ENCODE peak calls at places on chromosomes 4 and X, in seven cellular contexts. W is ovary, K is dorsolateral prefrontal cortex, D is upper lobe of right lung, J is A673, Q is cardiac muscle cell, P is H1. Z is an unnamed sample.

GRCh38 chr4:8110071-8110986 is 48.3 kb downstream of the ABLIM2 start:
- DNase-seq in W (no peak), K (no peak), D (no peak), J (no peak), Q (peak), P (peak), Z (no peak)

GRCh38 chr4:90536408-90536807 is 409.2 kb downstream of the CCSER1 start:
- DNase-seq in W (no peak), K (no peak), D (no peak), J (no peak), Q (no peak), P (no peak), Z (no peak)

GRCh38 chr4:106238819-106239420 is 77.1 kb downstream of the TBCK start:
- DNase-seq in W (no peak), K (no peak), D (no peak), J (peak), Q (peak), P (peak), Z (peak)

GRCh38 chrX:153179131-153179530 is at the start of gene MAGEA1:
- DNase-seq in W (no peak), K (no peak), D (no peak), J (no peak), Q (no peak), P (no peak), Z (no peak)

GRCh38 chr4:174275101-174275500 is 8.4 kb downstream of the FBXO8 start:
- DNase-seq in W (no peak), K (no peak), D (no peak), J (no peak), Q (no peak), P (no peak), Z (no peak)

GRCh38 chrX:53362439-53362838 is 60.0 kb downstream of the SMC1A start:
- DNase-seq in W (no peak), K (no peak), D (no peak), J (no peak), Q (no peak), P (no peak), Z (no peak)

GRCh38 chrX:13569479-13570244 is at the start of gene EGFL6:
- DNase-seq in W (no peak), K (no peak), D (no peak), J (no peak), Q (peak), P (peak), Z (no peak)

GRCh38 chr4:175531405-175532091 is 280.5 kb downstream of the GPM6A start:
- DNase-seq in W (no peak), K (no peak), D (no peak), J (no peak), Q (no peak), P (no peak), Z (no peak)

GRCh38 chrX:264634-265455 is 16.3 kb upstream of the PLCXD1 start:
- DNase-seq in W (no peak), K (peak), D (peak), J (no peak), Q (no peak), P (peak), Z (peak)

GRCh38 chr4:5756271-5756670 is 45.3 kb downstream of the EVC start:
- DNase-seq in W (no peak), K (no peak), D (peak), J (no peak), Q (no peak), P (peak), Z (no peak)

GRCh38 chr4:173135241-173135847 is 33.3 kb upstream of the GALNT7 start:
- DNase-seq in W (no peak), K (no peak), D (no peak), J (no peak), Q (no peak), P (no peak), Z (no peak)

GRCh38 chrX:8647176-8647575 is 84.8 kb downstream of the ANOS1 start:
- DNase-seq in W (no peak), K (no peak), D (no peak), J (no peak), Q (no peak), P (no peak), Z (no peak)

GRCh38 chr4:168218663-168219062 is 99.9 kb downstream of the DDX60 start:
- DNase-seq in W (no peak), K (no peak), D (no peak), J (no peak), Q (no peak), P (no peak), Z (no peak)

GRCh38 chrX:144627947-144628346 is 619.4 kb upstream of the SPANXN1 start:
- DNase-seq in W (no peak), K (no peak), D (no peak), J (no peak), Q (no peak), P (no peak), Z (no peak)

GRCh38 chrX:100368167-100368566 is 41.9 kb downstream of the PCDH19 start:
- DNase-seq in W (no peak), K (no peak), D (no peak), J (peak), Q (peak), P (no peak), Z (peak)

GRCh38 chrX:106606583-106606982 is 5.2 kb upstream of the RADX start:
- DNase-seq in W (no peak), K (no peak), D (no peak), J (no peak), Q (no peak), P (no peak), Z (no peak)

GRCh38 chr4:71978192-71978845 is 53.5 kb upstream of the NPFFR2 start:
- DNase-seq in W (no peak), K (no peak), D (no peak), J (no peak), Q (no peak), P (no peak), Z (no peak)

GRCh38 chr4:154024097-154024496 is 235.2 kb upstream of the SFRP2 start:
- DNase-seq in W (no peak), K (no peak), D (no peak), J (peak), Q (peak), P (no peak), Z (no peak)

GRCh38 chr4:62571494-62571893 is 1371.4 kb downstream of the ADGRL3 start:
- DNase-seq in W (no peak), K (no peak), D (no peak), J (no peak), Q (no peak), P (no peak), Z (no peak)

GRCh38 chr4:128424524-128425195 is 137.0 kb upstream of the PGRMC2 start:
- DNase-seq in W (no peak), K (no peak), D (no peak), J (no peak), Q (no peak), P (no peak), Z (no peak)

GRCh38 chr4:16627999-16628398 is 270.4 kb downstream of the LDB2 start:
- DNase-seq in W (no peak), K (no peak), D (no peak), J (no peak), Q (no peak), P (no peak), Z (no peak)

GRCh38 chrX:79506001-79506400 is 138.9 kb upstream of the ITM2A start:
- DNase-seq in W (no peak), K (no peak), D (no peak), J (no peak), Q (no peak), P (no peak), Z (no peak)

GRCh38 chr4:56467284-56468096 is at the start of gene SRP72:
- DNase-seq in W (peak), K (peak), D (peak), J (peak), Q (peak), P (peak), Z (peak)

GRCh38 chrX:154486396-154487207 is at the start of gene UBL4A:
- DNase-seq in W (peak), K (no peak), D (peak), J (peak), Q (peak), P (peak), Z (peak)

GRCh38 chrX:19799319-19800182 is 87.8 kb downstream of the SH3KBP1 start:
- DNase-seq in W (no peak), K (no peak), D (no peak), J (no peak), Q (no peak), P (no peak), Z (no peak)

GRCh38 chr4:154529737-154530136 is 20.5 kb downstream of the PLRG1 start:
- DNase-seq in W (no peak), K (no peak), D (no peak), J (no peak), Q (no peak), P (no peak), Z (no peak)

GRCh38 chr4:5746829-5747745 is 36.1 kb downstream of the EVC start:
- DNase-seq in W (no peak), K (no peak), D (peak), J (peak), Q (no peak), P (no peak), Z (no peak)

GRCh38 chr4:26320159-26320452 is 708 bp upstream of the RBPJ start:
- DNase-seq in W (no peak), K (no peak), D (no peak), J (no peak), Q (no peak), P (no peak), Z (no peak)

GRCh38 chrX:44651347-44651746 is 108.7 kb upstream of the FUNDC1 start:
- DNase-seq in W (no peak), K (no peak), D (no peak), J (peak), Q (peak), P (peak), Z (no peak)
- H3K4me3 ChIP-seq in W (no peak), K (no peak), D (no peak), J (no peak), Q (no peak), P (no peak), Z (no peak)

DNA sequence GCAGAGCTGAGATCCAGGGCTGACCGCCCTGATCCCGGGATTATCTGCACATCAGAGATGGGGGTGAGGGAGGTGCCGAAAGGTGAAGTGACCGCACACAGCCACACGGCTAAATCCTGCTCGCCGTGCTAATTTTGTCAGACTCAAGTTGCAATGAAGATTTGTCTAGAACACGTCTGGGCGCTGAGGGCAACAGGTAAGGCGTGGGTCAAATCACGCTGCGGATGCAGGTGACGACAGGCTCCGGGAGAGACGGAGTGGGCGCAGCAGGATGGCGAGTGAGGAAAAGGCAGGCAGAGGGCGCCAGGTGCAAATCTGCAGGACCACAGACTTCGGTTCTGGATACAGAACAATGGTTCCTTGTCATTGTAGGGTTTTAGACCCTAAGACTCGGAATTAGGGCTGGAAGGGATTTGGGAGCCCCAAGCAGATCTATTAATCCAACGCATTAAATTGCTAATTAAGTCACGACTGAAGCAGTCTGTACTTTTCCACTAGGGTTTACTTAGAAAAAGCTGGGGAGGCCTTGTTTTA is 1.9 kb upstream of the TBC1D14 start:
- DNase-seq in W (peak), K (peak), D (peak), J (no peak), Q (peak), P (peak), Z (peak)
- TF ChIP-seq CTCF in W (peak), K (no peak), D (peak), J (peak), Q (peak), P (no peak), Z (no peak)

DNA sequence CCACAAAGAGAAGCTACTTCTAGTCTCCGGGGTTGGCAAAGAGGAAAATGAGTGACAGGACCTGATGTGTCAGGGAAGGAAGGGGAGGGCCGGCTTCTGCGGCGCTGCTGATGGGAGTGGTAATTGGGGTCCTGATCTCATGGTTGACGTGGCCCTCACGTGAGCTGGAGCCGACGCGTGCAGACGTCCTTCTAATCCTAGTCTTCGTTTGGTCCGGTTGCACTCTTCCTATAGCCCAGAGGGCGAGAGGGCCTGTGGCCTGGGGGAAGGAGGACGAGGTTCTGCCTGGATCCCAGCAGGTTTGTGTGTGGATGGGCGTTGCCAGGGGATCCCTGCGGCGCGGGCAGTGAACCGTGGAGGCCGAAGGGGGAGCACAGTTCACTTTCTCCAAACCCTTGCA is at the start of gene ARMCX1:
- DNase-seq in W (peak), K (peak), D (peak), J (peak), Q (peak), P (peak), Z (no peak)
- H3K4me3 ChIP-seq in W (peak), K (peak), D (peak), J (peak), Q (peak), P (peak), Z (no peak)

DNA sequence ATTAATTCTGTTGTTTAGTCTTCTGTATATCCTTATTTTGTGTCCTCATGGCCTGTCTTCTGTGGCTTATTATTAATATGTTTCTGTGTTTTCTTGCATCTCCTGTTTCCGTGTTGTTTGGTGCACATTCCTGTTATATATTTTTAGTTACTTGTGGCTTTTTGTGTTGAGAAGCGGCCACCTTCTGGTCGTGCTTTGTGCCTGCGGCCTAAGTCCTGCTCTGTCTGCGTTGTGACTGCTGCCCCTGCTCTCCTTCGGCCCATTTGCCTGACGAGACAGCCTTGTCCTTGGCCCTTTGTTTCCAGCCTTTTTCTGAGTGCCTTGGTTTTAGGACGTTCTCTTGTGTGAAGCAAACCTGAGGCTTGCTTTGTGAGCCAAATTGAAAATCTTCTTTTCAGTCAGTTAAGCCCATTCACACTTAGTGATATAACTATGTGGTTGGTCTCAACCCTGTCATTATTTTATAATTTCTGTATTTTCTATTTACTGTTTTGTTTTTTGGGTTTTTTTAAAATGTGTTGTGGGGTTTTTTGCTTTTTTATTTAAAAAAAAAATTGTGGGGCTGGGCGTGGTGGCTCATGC is 43.8 kb downstream of the TNIP2 start:
- DNase-seq in W (peak), K (no peak), D (no peak), J (peak), Q (peak), P (no peak), Z (peak)
- TF ChIP-seq CTCF in W (no peak), K (no peak), D (no peak), J (peak), Q (peak), P (peak), Z (no peak)

GRCh38 chrX:2710041-2710471 is 19.0 kb downstream of the CD99 start:
- DNase-seq in W (no peak), K (no peak), D (no peak), J (peak), Q (no peak), P (no peak), Z (no peak)

GRCh38 chrX:2712428-2712827 is 21.3 kb downstream of the CD99 start:
- DNase-seq in W (no peak), K (no peak), D (no peak), J (no peak), Q (no peak), P (no peak), Z (no peak)

GRCh38 chrX:2711441-2711840 is 20.3 kb downstream of the CD99 start:
- DNase-seq in W (no peak), K (no peak), D (no peak), J (no peak), Q (no peak), P (no peak), Z (no peak)

GRCh38 chrX:2708601-2709200 is 17.6 kb downstream of the CD99 start:
- DNase-seq in W (no peak), K (no peak), D (no peak), J (no peak), Q (no peak), P (no peak), Z (no peak)

GRCh38 chrX:2710496-2710895 is 19.4 kb downstream of the CD99 start:
- DNase-seq in W (no peak), K (no peak), D (no peak), J (peak), Q (no peak), P (no peak), Z (no peak)
- H3K4me3 ChIP-seq in W (no peak), K (no peak), D (peak), J (peak), Q (no peak), P (no peak), Z (no peak)

DNA sequence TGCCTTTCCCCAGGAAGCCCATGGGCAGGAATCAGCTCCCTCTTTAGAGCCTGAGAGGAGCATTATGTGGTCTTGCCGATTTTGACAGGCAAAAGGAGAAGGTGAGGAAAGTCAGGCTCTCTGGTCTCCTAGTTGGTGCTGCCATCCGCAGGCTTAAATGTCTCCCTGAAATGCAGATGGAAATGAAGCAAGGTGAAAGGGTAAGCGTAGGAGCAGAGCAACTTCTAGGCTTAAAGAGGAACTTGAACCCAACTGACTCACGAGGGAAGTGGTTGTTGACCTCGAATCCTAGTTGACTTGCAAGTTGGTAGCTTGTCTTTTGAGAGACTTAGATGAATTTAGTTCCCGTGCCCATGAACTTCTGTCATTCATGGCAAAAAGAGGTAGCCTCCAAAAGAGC is 205.9 kb downstream of the PTTG2 start:
- DNase-seq in W (no peak), K (no peak), D (no peak), J (no peak), Q (no peak), P (no peak), Z (peak)
- TF ChIP-seq CTCF in W (no peak), K (no peak), D (peak), J (peak), Q (no peak), P (peak), Z (no peak)

GRCh38 chr4:133150643-133151300 is 1.7 kb downstream of the PCDH10 start:
- DNase-seq in W (peak), K (peak), D (no peak), J (peak), Q (peak), P (peak), Z (no peak)
- H3K4me3 ChIP-seq in W (peak), K (peak), D (peak), J (peak), Q (peak), P (peak), Z (no peak)